ENCODE peak calls at places on chromosomes 7 and 10, in ten cellular contexts. R, V, M, T, B, E, C, K, S and A are unnamed samples.

GRCh38 chr7:84412161-84412969 is 217.8 kb upstream of the SEMA3A start:
- DNase-seq in K (no peak), R (no peak), V (no peak), T (peak), E (peak), C (no peak), M (no peak), B (no peak), S (peak), A (no peak)

GRCh38 chr7:139777304-139777890 is 401 bp downstream of the HIPK2 start:
- DNase-seq in C (peak), S (no peak), M (peak), V (peak), K (peak), R (no peak), E (no peak), T (no peak), B (peak), A (no peak)

GRCh38 chr10:124351481-124352220 is 67.1 kb downstream of the OAT start:
- DNase-seq in V (no peak), R (no peak), C (no peak), K (peak), E (no peak), T (no peak), B (no peak), S (no peak), M (no peak), A (no peak)

GRCh38 chr7:37445064-37445723 is 3.5 kb downstream of the ELMO1 start:
- DNase-seq in M (no peak), K (no peak), E (no peak), V (no peak), B (no peak), T (no peak), R (no peak), C (no peak), S (no peak), A (no peak)

GRCh38 chr7:1586126-1586826 is 16.4 kb upstream of the PSMG3 start:
- DNase-seq in V (no peak), R (no peak), S (no peak), K (no peak), B (no peak), T (no peak), M (no peak), C (no peak), E (no peak), A (peak)

GRCh38 chr10:4767033-4767814 is 58.8 kb upstream of the AKR1E2 start:
- DNase-seq in R (no peak), T (no peak), E (peak), K (no peak), B (no peak), S (peak), M (no peak), V (no peak), C (no peak), A (no peak)

GRCh38 chr10:586716-587115 is 102.8 kb downstream of the DIP2C start:
- DNase-seq in V (no peak), B (no peak), S (no peak), R (no peak), C (no peak), E (no peak), M (no peak), K (no peak), T (no peak), A (no peak)

GRCh38 chr10:70758757-70759514 is 26.2 kb downstream of the TBATA start:
- DNase-seq in B (peak), S (peak), M (peak), V (peak), K (no peak), R (peak), E (peak), C (peak), T (peak), A (peak)

GRCh38 chr10:124605856-124606812 is 138.0 kb downstream of the FAM53B start:
- DNase-seq in C (no peak), B (no peak), T (no peak), E (no peak), V (no peak), R (no peak), M (no peak), S (no peak), K (peak), A (no peak)

DNA sequence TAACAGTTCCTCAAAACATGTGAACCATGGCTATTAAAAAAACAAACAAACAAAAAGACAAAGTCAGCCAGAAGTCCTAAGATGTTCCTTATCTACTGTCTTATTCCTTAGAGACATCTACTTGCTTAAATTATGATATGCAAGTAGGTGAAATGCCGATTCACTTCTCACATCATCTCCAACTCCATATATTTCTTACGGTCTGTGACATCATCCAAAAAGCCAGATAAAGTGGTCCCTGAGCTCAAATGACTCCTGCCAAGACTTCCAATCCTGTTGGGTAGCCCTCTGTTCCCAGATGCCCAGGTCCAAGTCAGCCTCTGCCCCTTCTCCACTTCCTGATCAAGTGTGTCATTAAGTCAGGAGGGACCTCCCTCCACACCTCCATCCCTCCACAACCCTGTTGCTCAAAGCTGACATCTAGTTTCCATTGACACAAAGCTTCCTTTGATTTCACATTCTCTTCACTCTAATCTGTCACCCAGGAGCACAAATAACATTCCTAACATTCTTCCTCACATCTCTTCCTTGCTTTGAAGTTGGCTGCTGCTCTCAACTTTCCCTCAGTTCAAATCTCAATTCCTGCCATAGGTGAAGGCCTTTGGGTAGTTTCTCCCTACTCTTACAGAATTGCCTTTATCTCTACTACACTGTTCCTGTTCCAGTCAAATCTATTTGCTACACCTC is 56.1 kb upstream of the PDLIM1 start:
- DNase-seq in T (peak), E (no peak), C (no peak), V (no peak), M (no peak), R (no peak), K (no peak), B (no peak), S (no peak), A (no peak)
- TF ChIP-seq CTCF in T (no peak), E (no peak), C (no peak), V (no peak), M (no peak), R (no peak), K (no peak), B (no peak), S (no peak), A (no peak)

DNA sequence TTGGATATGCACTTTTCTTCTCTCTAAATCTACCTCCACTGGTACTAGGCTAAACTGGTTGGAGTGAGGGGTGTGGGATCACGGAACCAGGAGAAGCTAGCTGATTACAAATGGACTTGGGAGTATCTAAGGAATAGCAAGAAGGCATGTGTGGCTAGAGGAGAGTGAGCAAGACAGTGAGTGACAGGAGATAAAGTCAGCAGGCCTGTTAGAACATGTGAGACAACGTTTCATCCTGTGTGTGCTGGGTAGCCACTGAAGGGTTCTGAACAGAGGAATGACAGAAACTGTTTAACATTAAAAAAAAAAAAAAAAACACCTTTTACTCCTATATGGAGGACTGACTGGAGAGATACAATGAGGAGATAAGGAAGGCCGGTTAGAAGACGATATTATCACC is 51.7 kb downstream of the ZNF438 start:
- DNase-seq in R (no peak), M (no peak), S (no peak), V (no peak), K (no peak), E (no peak), B (no peak), C (no peak), T (no peak), A (no peak)
- TF ChIP-seq CTCF in R (no peak), M (no peak), S (no peak), V (no peak), K (no peak), E (no peak), B (no peak), C (no peak), T (no peak), A (no peak)

GRCh38 chr7:21427861-21428641 is at the start of gene SP4:
- DNase-seq in M (peak), S (peak), R (peak), V (peak), K (peak), T (peak), B (peak), C (peak), E (peak), A (peak)

GRCh38 chr7:21426286-21426957 is 1.5 kb upstream of the SP4 start:
- DNase-seq in S (no peak), V (no peak), C (no peak), T (no peak), K (no peak), M (no peak), B (no peak), E (peak), R (no peak), A (no peak)

GRCh38 chr7:21428642-21428941 is 709 bp downstream of the SP4 start:
- DNase-seq in M (no peak), R (no peak), K (no peak), B (no peak), E (no peak), C (no peak), T (no peak), V (no peak), S (no peak), A (no peak)

GRCh38 chr7:21429021-21429420 is 1.1 kb downstream of the SP4 start:
- DNase-seq in R (no peak), M (no peak), T (no peak), S (no peak), E (no peak), V (no peak), B (no peak), C (no peak), K (no peak), A (no peak)

DNA sequence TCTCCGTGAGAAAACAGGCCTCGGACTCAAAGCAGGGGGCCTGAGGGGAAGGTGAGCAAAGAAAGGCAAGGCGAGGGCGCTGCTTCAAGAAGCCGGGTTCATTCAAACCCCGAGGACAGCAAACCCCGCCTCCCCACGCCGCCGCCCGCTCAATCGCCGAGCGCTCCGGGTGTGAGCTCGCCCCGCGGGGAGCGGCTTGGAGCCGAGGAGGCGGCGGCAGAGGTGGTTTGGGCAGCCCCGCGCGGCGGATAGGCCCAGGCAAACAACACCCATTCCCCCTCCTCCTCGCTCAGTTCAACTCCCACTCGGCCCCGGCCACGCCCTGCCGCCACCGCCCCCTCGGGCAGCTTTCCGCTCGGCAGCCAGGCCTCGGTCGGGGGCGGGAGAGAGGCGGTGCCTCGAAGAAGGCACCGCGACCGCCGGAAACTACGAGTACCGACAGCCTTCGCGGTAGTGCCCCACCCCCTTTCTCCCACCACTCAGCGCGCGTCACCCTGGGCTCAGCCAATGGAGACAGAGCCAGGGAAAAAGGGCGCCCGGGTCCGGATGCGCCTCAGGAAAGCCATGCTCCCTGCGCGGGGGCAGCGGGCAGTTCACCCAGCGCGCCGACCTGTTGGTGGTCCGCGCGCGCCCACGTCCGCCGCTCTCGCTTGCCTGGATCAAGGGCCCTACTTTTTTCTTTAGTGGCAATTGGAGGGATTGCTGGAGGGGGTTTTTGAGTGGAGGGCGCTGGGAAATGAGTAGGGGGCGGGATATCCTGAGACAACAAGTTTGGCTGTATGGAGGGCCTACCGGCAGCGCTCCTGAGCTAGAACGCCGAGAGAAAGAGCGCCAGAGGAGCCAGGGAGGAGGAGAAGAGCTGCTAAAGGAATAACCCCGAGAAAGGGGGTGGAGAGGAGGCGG is 674 bp upstream of the SP4 start:
- DNase-seq in M (peak), R (peak), T (peak), V (peak), E (peak), B (peak), K (peak), S (peak), C (peak), A (peak)
- TF ChIP-seq CTCF in M (no peak), R (no peak), T (no peak), V (no peak), E (no peak), B (peak), K (no peak), S (no peak), C (no peak), A (no peak)

GRCh38 chr7:48617988-48618387 is 306.4 kb upstream of the CDC14C start:
- DNase-seq in M (no peak), V (no peak), C (no peak), T (no peak), E (no peak), K (no peak), B (no peak), R (no peak), S (no peak), A (no peak)
- TF ChIP-seq CTCF in M (no peak), V (no peak), C (no peak), T (no peak), E (no peak), K (no peak), B (no peak), R (no peak), S (no peak), A (no peak)

GRCh38 chr10:110211455-110211843 is 4.0 kb downstream of the MXI1 start:
- DNase-seq in V (no peak), M (no peak), R (no peak), S (no peak), T (no peak), K (no peak), B (no peak), C (no peak), E (no peak), A (no peak)

GRCh38 chr10:110209399-110209925 is 2.1 kb downstream of the MXI1 start:
- DNase-seq in C (peak), S (peak), R (peak), V (peak), B (peak), M (no peak), T (no peak), K (peak), E (peak), A (no peak)

GRCh38 chr10:110209926-110210662 is 2.7 kb downstream of the MXI1 start:
- DNase-seq in T (no peak), K (peak), E (peak), S (peak), C (no peak), M (peak), V (peak), B (peak), R (peak), A (no peak)

GRCh38 chr10:110212119-110213006 is 5.0 kb downstream of the MXI1 start:
- DNase-seq in R (no peak), B (peak), S (no peak), E (no peak), C (peak), T (no peak), M (no peak), K (no peak), V (no peak), A (no peak)

DNA sequence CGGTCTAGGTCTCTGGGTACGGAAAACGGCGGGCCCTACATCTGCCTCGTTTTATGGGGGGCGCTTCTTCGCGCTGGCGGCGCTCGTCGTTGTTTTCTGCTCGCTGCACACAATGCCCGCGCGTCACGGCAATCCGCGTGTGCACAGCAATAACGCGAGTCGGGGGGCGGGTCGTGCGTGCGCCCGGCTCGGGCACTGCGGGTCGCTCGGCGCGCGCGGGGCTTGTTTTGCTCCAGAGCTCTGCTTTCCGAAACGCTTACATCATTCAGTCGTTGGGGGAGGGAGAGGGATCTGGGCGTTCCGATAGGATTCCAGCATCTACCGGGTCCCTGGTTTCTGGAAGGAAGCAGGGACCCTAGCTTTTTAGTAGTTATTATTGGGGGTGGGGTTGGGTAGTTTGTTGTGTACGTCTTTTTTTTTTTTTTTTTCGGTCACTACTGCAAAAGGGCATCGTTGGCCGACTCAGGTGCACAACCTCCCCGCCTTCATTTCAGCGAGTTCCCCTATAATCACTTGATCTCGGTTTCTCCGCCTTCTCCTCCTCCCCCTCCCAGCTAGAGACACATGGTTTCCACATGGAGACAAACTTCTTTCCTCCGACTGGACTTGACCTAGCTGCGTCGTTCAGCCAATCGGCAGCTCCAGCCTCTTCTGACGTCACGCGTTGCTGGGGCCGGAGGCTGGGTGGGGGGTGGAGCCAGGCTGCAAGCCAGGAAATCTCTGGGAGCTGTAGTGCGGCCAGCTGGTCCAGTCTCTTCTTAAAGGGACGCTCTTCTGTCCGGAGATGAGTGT is 3.5 kb downstream of the MXI1 start:
- DNase-seq in E (peak), B (peak), C (peak), R (peak), K (peak), V (peak), S (peak), M (peak), T (peak), A (peak)
- TF ChIP-seq CTCF in E (no peak), B (no peak), C (no peak), R (no peak), K (no peak), V (no peak), S (no peak), M (no peak), T (no peak), A (no peak)

GRCh38 chr7:141073173-141073640 is 657 bp upstream of the TMEM178B start:
- DNase-seq in M (no peak), T (no peak), B (peak), C (no peak), R (no peak), E (peak), K (peak), S (peak), V (peak), A (no peak)
- TF ChIP-seq CTCF in M (no peak), T (no peak), B (no peak), C (no peak), R (no peak), E (no peak), K (no peak), S (no peak), V (no peak), A (no peak)

GRCh38 chr7:154693646-154694045 is 309.3 kb downstream of the PAXIP1 start:
- DNase-seq in C (no peak), M (no peak), R (no peak), E (no peak), K (no peak), S (no peak), V (no peak), T (no peak), B (no peak), A (no peak)
- TF ChIP-seq CTCF in C (no peak), M (no peak), R (no peak), E (no peak), K (no peak), S (no peak), V (no peak), T (no peak), B (no peak), A (no peak)

DNA sequence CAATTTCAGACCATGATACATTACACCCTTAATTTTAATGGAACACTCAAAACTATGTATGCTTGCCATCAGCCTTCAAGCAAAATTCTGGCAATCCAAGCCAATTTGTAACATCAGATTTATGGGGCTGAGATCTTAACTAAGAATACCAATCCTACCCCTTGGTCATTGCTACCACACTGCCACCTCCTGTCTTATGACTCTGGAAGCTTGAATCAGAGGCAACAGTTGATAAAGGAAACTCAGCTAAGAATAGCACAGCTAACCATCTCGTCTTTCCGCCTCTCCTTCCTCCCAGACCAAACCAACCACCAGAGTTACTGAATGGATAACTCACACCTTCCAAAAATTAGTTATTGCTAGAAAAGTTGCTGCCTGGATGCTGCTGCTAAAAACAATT is 7.4 kb downstream of the IGF2BP3 start:
- DNase-seq in S (peak), R (no peak), M (no peak), K (no peak), C (no peak), V (peak), B (no peak), T (no peak), E (peak), A (no peak)
- TF ChIP-seq CTCF in S (peak), R (no peak), M (no peak), K (no peak), C (peak), V (no peak), B (no peak), T (peak), E (peak), A (peak)